ENCODE peak calls at places on chromosomes 1 and 21, in nine cellular contexts. Y is stimulated activated CD8-positive, alpha-beta memory T cell treated with anti-CD3 and anti-CD28 coated beads, Interleukin-2, amount 100 ng/mL, for 48 hours; D is activated CD8-positive, alpha-beta T cell treated with anti-CD3 and anti-CD28 coated beads for 36 hours; L is AG10803; N is heart right ventricle; Z is body of pancreas; R is globus pallidus; W is HT1080; B is Ammon's horn. J is an unnamed sample.

GRCh38 chr1:183209533-183210158 is 23.6 kb downstream of the LAMC2 start:
- DNase-seq in D (peak), Y (no peak), W (peak), B (no peak), Z (peak), R (no peak), L (peak), N (no peak), J (no peak)

GRCh38 chr1:61836649-61837048 is 94.4 kb downstream of the PATJ start:
- DNase-seq in L (no peak), D (no peak), Y (no peak), B (no peak), R (no peak), N (no peak), Z (no peak), W (no peak), J (no peak)

GRCh38 chr1:22350987-22351756 is 100.5 kb upstream of the ZBTB40 start:
- DNase-seq in Y (no peak), N (no peak), D (no peak), W (no peak), Z (no peak), R (no peak), L (no peak), B (no peak), J (no peak)

GRCh38 chr1:3598051-3598471 is 13.2 kb downstream of the MEGF6 start:
- DNase-seq in L (no peak), R (no peak), Y (no peak), N (peak), Z (no peak), D (no peak), B (peak), W (no peak), J (no peak)

GRCh38 chr1:226952121-226952441 is 12.0 kb downstream of the COQ8A start:
- DNase-seq in R (no peak), B (no peak), L (no peak), Z (no peak), D (no peak), W (no peak), N (no peak), Y (no peak), J (no peak)

GRCh38 chr1:154975409-154976205 is 1.1 kb downstream of the CKS1B start:
- DNase-seq in R (no peak), W (peak), N (peak), D (peak), Y (peak), Z (peak), L (peak), B (no peak), J (peak)

GRCh38 chr1:205441716-205442050 is 14.2 kb downstream of the BLACAT1 start:
- DNase-seq in W (no peak), Z (no peak), N (no peak), R (no peak), Y (no peak), D (no peak), B (no peak), L (no peak), J (no peak)

GRCh38 chr1:22380024-22380785 is 71.4 kb upstream of the ZBTB40 start:
- DNase-seq in B (no peak), Y (no peak), N (no peak), D (no peak), Z (no peak), R (no peak), W (peak), L (peak), J (no peak)

GRCh38 chr1:87600848-87601247 is 272.2 kb downstream of the LMO4 start:
- DNase-seq in W (peak), R (no peak), D (no peak), N (no peak), L (no peak), Y (no peak), Z (no peak), B (no peak), J (no peak)

GRCh38 chr21:26845066-26845749 is at the start of gene ADAMTS1:
- DNase-seq in B (peak), Z (peak), N (peak), L (peak), Y (no peak), R (peak), W (no peak), D (peak), J (no peak)

GRCh38 chr1:56340977-56341376 is 238.4 kb downstream of the PLPP3 start:
- DNase-seq in W (no peak), L (no peak), D (no peak), Y (no peak), Z (no peak), R (no peak), N (no peak), B (no peak), J (no peak)

GRCh38 chr1:159705251-159705910 is 9.0 kb downstream of the CRP start:
- DNase-seq in W (no peak), D (no peak), Y (no peak), Z (no peak), B (peak), L (no peak), N (no peak), R (peak), J (no peak)

GRCh38 chr1:178940022-178940765 is 69.3 kb upstream of the ANGPTL1 start:
- DNase-seq in W (no peak), Z (no peak), B (no peak), R (no peak), L (peak), D (no peak), Y (no peak), N (no peak), J (no peak)

GRCh38 chr1:236009857-236010256 is 55.0 kb downstream of the NID1 start:
- DNase-seq in R (no peak), W (no peak), N (no peak), L (peak), B (no peak), D (no peak), Z (no peak), Y (no peak), J (no peak)